ENCODE peak calls at places on chromosomes 6 and 20, in ten cellular contexts. One of them, this sample, is unnamed.
A peak's percentile ranks its signal among the peaks of the same experiment; 100 is the strongest.

GRCh38 chr6:38215651-38216319 is 396.3 kb downstream of the ZFAND3 start:
- DNase-seq in heart right ventricle: no peak
- DNase-seq in A549: no peak
- DNase-seq in neural progenitor cell: no peak
- DNase-seq in mammary epithelial cell: no peak
- DNase-seq in cardiac muscle cell: no peak
- DNase-seq in astrocyte: no peak
- DNase-seq in left ventricle myocardium inferior: no peak
- DNase-seq in endodermal cell: no peak
- DNase-seq in CD8-positive, alpha-beta T cell: no peak
- DNase-seq in this sample: no peak

GRCh38 chr6:138538390-138539031 is 39.2 kb upstream of the NHSL1 start:
- DNase-seq in heart right ventricle: peak; percentile 44
- DNase-seq in A549: no peak
- DNase-seq in neural progenitor cell: no peak
- DNase-seq in mammary epithelial cell: no peak
- DNase-seq in cardiac muscle cell: peak; percentile 64
- DNase-seq in astrocyte: no peak
- DNase-seq in left ventricle myocardium inferior: peak; percentile 64
- DNase-seq in endodermal cell: no peak
- DNase-seq in CD8-positive, alpha-beta T cell: no peak
- DNase-seq in this sample: no peak

GRCh38 chr6:147459772-147460171 is 48.7 kb upstream of the SAMD5 start:
- DNase-seq in heart right ventricle: no peak
- DNase-seq in A549: no peak
- DNase-seq in neural progenitor cell: no peak
- DNase-seq in mammary epithelial cell: no peak
- DNase-seq in cardiac muscle cell: no peak
- DNase-seq in astrocyte: no peak
- DNase-seq in left ventricle myocardium inferior: no peak
- DNase-seq in endodermal cell: no peak
- DNase-seq in CD8-positive, alpha-beta T cell: no peak
- DNase-seq in this sample: no peak

GRCh38 chr6:5337573-5337972 is 76.3 kb downstream of the FARS2 start:
- DNase-seq in heart right ventricle: no peak
- DNase-seq in A549: no peak
- DNase-seq in neural progenitor cell: no peak
- DNase-seq in mammary epithelial cell: no peak
- DNase-seq in cardiac muscle cell: peak; percentile 76
- DNase-seq in astrocyte: peak; percentile 83
- DNase-seq in left ventricle myocardium inferior: no peak
- DNase-seq in endodermal cell: no peak
- DNase-seq in CD8-positive, alpha-beta T cell: no peak
- DNase-seq in this sample: no peak

GRCh38 chr6:131413191-131413830 is 159.7 kb upstream of the ARG1 start:
- DNase-seq in heart right ventricle: no peak
- DNase-seq in A549: no peak
- DNase-seq in neural progenitor cell: no peak
- DNase-seq in mammary epithelial cell: no peak
- DNase-seq in cardiac muscle cell: no peak
- DNase-seq in astrocyte: no peak
- DNase-seq in left ventricle myocardium inferior: no peak
- DNase-seq in endodermal cell: no peak
- DNase-seq in CD8-positive, alpha-beta T cell: no peak
- DNase-seq in this sample: no peak

GRCh38 chr6:41342241-41342640 is 6.8 kb downstream of the NCR2 start:
- DNase-seq in heart right ventricle: no peak
- DNase-seq in A549: no peak
- DNase-seq in neural progenitor cell: no peak
- DNase-seq in mammary epithelial cell: no peak
- DNase-seq in cardiac muscle cell: no peak
- DNase-seq in astrocyte: no peak
- DNase-seq in left ventricle myocardium inferior: no peak
- DNase-seq in endodermal cell: no peak
- DNase-seq in CD8-positive, alpha-beta T cell: no peak
- DNase-seq in this sample: no peak

GRCh38 chr20:23909390-23909789 is 29.8 kb upstream of the CST5 start:
- DNase-seq in heart right ventricle: no peak
- DNase-seq in A549: no peak
- DNase-seq in neural progenitor cell: no peak
- DNase-seq in mammary epithelial cell: no peak
- DNase-seq in cardiac muscle cell: no peak
- DNase-seq in astrocyte: no peak
- DNase-seq in left ventricle myocardium inferior: no peak
- DNase-seq in endodermal cell: no peak
- DNase-seq in CD8-positive, alpha-beta T cell: no peak
- DNase-seq in this sample: no peak

GRCh38 chr6:148513145-148514071 is 170.8 kb downstream of the SASH1 start:
- DNase-seq in heart right ventricle: peak; percentile 62
- DNase-seq in A549: no peak
- DNase-seq in neural progenitor cell: no peak
- DNase-seq in mammary epithelial cell: no peak
- DNase-seq in cardiac muscle cell: peak; percentile 80
- DNase-seq in astrocyte: no peak
- DNase-seq in left ventricle myocardium inferior: no peak
- DNase-seq in endodermal cell: no peak
- DNase-seq in CD8-positive, alpha-beta T cell: no peak
- DNase-seq in this sample: no peak

GRCh38 chr6:144667517-144667916 is 382.4 kb downstream of the UTRN start:
- DNase-seq in heart right ventricle: no peak
- DNase-seq in A549: no peak
- DNase-seq in neural progenitor cell: no peak
- DNase-seq in mammary epithelial cell: no peak
- DNase-seq in cardiac muscle cell: no peak
- DNase-seq in astrocyte: no peak
- DNase-seq in left ventricle myocardium inferior: no peak
- DNase-seq in endodermal cell: no peak
- DNase-seq in CD8-positive, alpha-beta T cell: no peak
- DNase-seq in this sample: no peak

GRCh38 chr20:51368461-51369211 is 173.9 kb downstream of the NFATC2 start:
- DNase-seq in heart right ventricle: no peak
- DNase-seq in A549: no peak
- DNase-seq in neural progenitor cell: no peak
- DNase-seq in mammary epithelial cell: no peak
- DNase-seq in cardiac muscle cell: no peak
- DNase-seq in astrocyte: peak; percentile 66
- DNase-seq in left ventricle myocardium inferior: no peak
- DNase-seq in endodermal cell: no peak
- DNase-seq in CD8-positive, alpha-beta T cell: no peak
- DNase-seq in this sample: no peak

GRCh38 chr6:137958809-137959565 is 91.9 kb downstream of the TNFAIP3 start:
- DNase-seq in heart right ventricle: no peak
- DNase-seq in A549: no peak
- DNase-seq in neural progenitor cell: no peak
- DNase-seq in mammary epithelial cell: peak; percentile 81
- DNase-seq in cardiac muscle cell: peak; percentile 49
- DNase-seq in astrocyte: no peak
- DNase-seq in left ventricle myocardium inferior: no peak
- DNase-seq in endodermal cell: no peak
- DNase-seq in CD8-positive, alpha-beta T cell: no peak
- DNase-seq in this sample: no peak

GRCh38 chr6:14038636-14039035 is 78.9 kb upstream of the CD83 start:
- DNase-seq in heart right ventricle: no peak
- DNase-seq in A549: no peak
- DNase-seq in neural progenitor cell: no peak
- DNase-seq in mammary epithelial cell: no peak
- DNase-seq in cardiac muscle cell: no peak
- DNase-seq in astrocyte: peak; percentile 85
- DNase-seq in left ventricle myocardium inferior: no peak
- DNase-seq in endodermal cell: no peak
- DNase-seq in CD8-positive, alpha-beta T cell: no peak
- DNase-seq in this sample: no peak

GRCh38 chr6:31897612-31898199 is at the start of gene EHMT2:
- DNase-seq in heart right ventricle: peak; percentile 85
- DNase-seq in A549: peak; percentile 61
- DNase-seq in neural progenitor cell: peak; percentile 96
- DNase-seq in mammary epithelial cell: peak; percentile 80
- DNase-seq in cardiac muscle cell: peak; percentile 83
- DNase-seq in astrocyte: peak; percentile 48
- DNase-seq in left ventricle myocardium inferior: peak; percentile 84
- DNase-seq in endodermal cell: peak; percentile 94
- DNase-seq in CD8-positive, alpha-beta T cell: peak; percentile 86
- DNase-seq in this sample: peak; percentile 85

GRCh38 chr6:168226832-168227434 is 92.6 kb downstream of the DACT2 start:
- DNase-seq in heart right ventricle: no peak
- DNase-seq in A549: no peak
- DNase-seq in neural progenitor cell: no peak
- DNase-seq in mammary epithelial cell: peak; percentile 73
- DNase-seq in cardiac muscle cell: peak; percentile 27
- DNase-seq in astrocyte: no peak
- DNase-seq in left ventricle myocardium inferior: no peak
- DNase-seq in endodermal cell: peak; percentile 50
- DNase-seq in CD8-positive, alpha-beta T cell: no peak
- DNase-seq in this sample: no peak

GRCh38 chr6:30914854-30915590 is 984 bp downstream of the VARS2 start:
- DNase-seq in heart right ventricle: peak; percentile 12
- DNase-seq in A549: no peak
- DNase-seq in neural progenitor cell: no peak
- DNase-seq in mammary epithelial cell: no peak
- DNase-seq in cardiac muscle cell: no peak
- DNase-seq in astrocyte: no peak
- DNase-seq in left ventricle myocardium inferior: no peak
- DNase-seq in endodermal cell: no peak
- DNase-seq in CD8-positive, alpha-beta T cell: no peak
- DNase-seq in this sample: no peak

GRCh38 chr20:3980260-3981131 is 34.9 kb downstream of the RNF24 start:
- DNase-seq in heart right ventricle: no peak
- DNase-seq in A549: peak; percentile 59
- DNase-seq in neural progenitor cell: no peak
- DNase-seq in mammary epithelial cell: peak; percentile 54
- DNase-seq in cardiac muscle cell: peak; percentile 68
- DNase-seq in astrocyte: peak; percentile 47
- DNase-seq in left ventricle myocardium inferior: peak; percentile 22
- DNase-seq in endodermal cell: no peak
- DNase-seq in CD8-positive, alpha-beta T cell: no peak
- DNase-seq in this sample: no peak

DNA sequence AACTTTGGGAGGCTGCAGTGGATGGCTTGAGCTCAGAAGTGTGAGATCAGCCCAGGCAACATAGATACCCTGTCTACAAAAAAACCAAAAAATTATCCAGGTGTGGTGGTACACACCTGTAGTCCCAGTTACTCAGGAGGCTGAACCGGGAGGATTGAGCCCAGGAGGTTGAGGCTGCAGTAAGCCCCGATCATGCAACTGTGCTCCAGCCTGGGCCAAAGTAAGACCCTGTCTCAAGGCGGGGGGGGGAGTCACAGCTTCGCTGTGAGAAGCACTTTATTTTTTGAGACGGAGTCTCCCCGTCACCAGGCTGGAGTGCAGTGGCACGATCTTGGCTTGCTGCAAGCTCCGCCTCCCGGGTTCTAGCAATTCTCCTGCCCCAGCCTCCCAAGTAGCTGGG is 54.2 kb downstream of the EZR start:
- DNase-seq in heart right ventricle: no peak
- DNase-seq in A549: no peak
- DNase-seq in neural progenitor cell: no peak
- DNase-seq in mammary epithelial cell: no peak
- DNase-seq in cardiac muscle cell: no peak
- DNase-seq in astrocyte: no peak
- DNase-seq in left ventricle myocardium inferior: no peak
- DNase-seq in endodermal cell: peak; percentile 61
- DNase-seq in CD8-positive, alpha-beta T cell: no peak
- DNase-seq in this sample: no peak
- H3K4me1 ChIP-seq in heart right ventricle: peaks cover 29% of the 10 kb centered on the region
- H3K4me1 ChIP-seq in A549: no peaks in the 10 kb centered on the region
- H3K4me1 ChIP-seq in neural progenitor cell: no peaks in the 10 kb centered on the region
- H3K4me1 ChIP-seq in mammary epithelial cell: no peaks in the 10 kb centered on the region
- H3K4me1 ChIP-seq in cardiac muscle cell: peaks cover 22% of the 10 kb centered on the region
- H3K4me1 ChIP-seq in astrocyte: no peaks in the 10 kb centered on the region
- H3K4me1 ChIP-seq in left ventricle myocardium inferior: peaks cover 42% of the 10 kb centered on the region
- H3K4me1 ChIP-seq in endodermal cell: no peaks in the 10 kb centered on the region
- H3K4me1 ChIP-seq in CD8-positive, alpha-beta T cell: no peaks in the 10 kb centered on the region
- H3K4me1 ChIP-seq in this sample: no peaks in the 10 kb centered on the region

DNA sequence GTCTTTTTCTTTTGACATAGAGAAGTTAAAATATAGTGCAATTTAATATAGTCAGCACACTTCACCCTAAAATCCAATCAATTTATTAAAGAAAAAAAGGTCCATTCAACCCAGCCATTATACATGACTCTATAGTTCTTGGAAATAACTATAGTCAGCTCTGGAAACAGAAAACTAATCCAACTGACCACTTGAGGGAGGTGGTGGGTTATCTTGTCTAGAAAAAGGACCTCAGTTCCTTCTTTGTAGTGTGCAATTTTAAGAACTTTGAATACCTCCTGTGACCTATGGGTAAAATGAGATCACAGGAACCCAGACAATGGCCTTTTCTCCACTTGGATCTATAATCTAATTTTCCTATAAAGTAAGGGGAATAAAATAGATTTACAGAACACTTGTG is 163.6 kb upstream of the CENPW start:
- DNase-seq in heart right ventricle: no peak
- DNase-seq in A549: no peak
- DNase-seq in neural progenitor cell: peak; percentile 40
- DNase-seq in mammary epithelial cell: peak; percentile 44
- DNase-seq in cardiac muscle cell: peak; percentile 50
- DNase-seq in astrocyte: no peak
- DNase-seq in left ventricle myocardium inferior: no peak
- DNase-seq in endodermal cell: no peak
- DNase-seq in CD8-positive, alpha-beta T cell: no peak
- DNase-seq in this sample: no peak
- TF ChIP-seq CTCF in heart right ventricle: peak; percentile 12
- TF ChIP-seq CTCF in A549: peak; percentile 44
- TF ChIP-seq CTCF in neural progenitor cell: peak; percentile 64
- TF ChIP-seq CTCF in mammary epithelial cell: peak; percentile 55
- TF ChIP-seq CTCF in cardiac muscle cell: peak; percentile 42
- TF ChIP-seq CTCF in astrocyte: peak; percentile 22
- TF ChIP-seq CTCF in left ventricle myocardium inferior: no peak
- TF ChIP-seq CTCF in endodermal cell: peak; percentile 67
- TF ChIP-seq CTCF in CD8-positive, alpha-beta T cell: no peak
- TF ChIP-seq CTCF in this sample: no peak

GRCh38 chr20:63953764-63954429 is 2.3 kb downstream of the UCKL1 start:
- DNase-seq in heart right ventricle: no peak
- DNase-seq in A549: no peak
- DNase-seq in neural progenitor cell: no peak
- DNase-seq in mammary epithelial cell: no peak
- DNase-seq in cardiac muscle cell: no peak
- DNase-seq in astrocyte: no peak
- DNase-seq in left ventricle myocardium inferior: no peak
- DNase-seq in endodermal cell: no peak
- DNase-seq in CD8-positive, alpha-beta T cell: no peak
- DNase-seq in this sample: no peak
- H3K4me1 ChIP-seq in heart right ventricle: peaks cover 81% of the 10 kb centered on the region
- H3K4me1 ChIP-seq in A549: peaks cover 49% of the 10 kb centered on the region
- H3K4me1 ChIP-seq in neural progenitor cell: peaks cover 30% of the 10 kb centered on the region
- H3K4me1 ChIP-seq in mammary epithelial cell: peaks cover 56% of the 10 kb centered on the region
- H3K4me1 ChIP-seq in cardiac muscle cell: peaks cover 42% of the 10 kb centered on the region
- H3K4me1 ChIP-seq in astrocyte: peaks cover 27% of the 10 kb centered on the region
- H3K4me1 ChIP-seq in left ventricle myocardium inferior: peaks cover 88% of the 10 kb centered on the region
- H3K4me1 ChIP-seq in endodermal cell: peaks cover 14% of the 10 kb centered on the region
- H3K4me1 ChIP-seq in CD8-positive, alpha-beta T cell: peaks cover 40% of the 10 kb centered on the region
- H3K4me1 ChIP-seq in this sample: peaks cover 48% of the 10 kb centered on the region

DNA sequence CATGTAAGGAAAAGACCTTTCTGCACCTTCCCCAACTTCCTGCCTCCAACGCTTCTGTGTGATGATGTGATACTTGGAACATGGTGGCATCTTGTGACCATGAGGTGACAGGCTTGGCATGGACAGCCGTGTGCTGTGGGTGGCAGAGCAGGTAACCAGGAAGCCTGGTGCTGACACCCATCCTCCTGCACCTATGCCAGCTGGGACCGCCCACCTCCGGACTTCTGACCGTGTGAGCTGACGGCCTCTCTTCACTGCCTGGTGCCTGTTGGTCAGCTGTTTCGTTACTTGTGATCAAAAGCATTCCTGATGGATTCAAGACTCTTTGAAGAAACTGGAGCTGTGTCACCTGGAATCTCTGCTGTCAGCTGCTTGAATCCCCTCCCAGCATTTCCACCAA is 70.3 kb downstream of the TMEM242 start:
- DNase-seq in heart right ventricle: no peak
- DNase-seq in A549: no peak
- DNase-seq in neural progenitor cell: no peak
- DNase-seq in mammary epithelial cell: no peak
- DNase-seq in cardiac muscle cell: no peak
- DNase-seq in astrocyte: no peak
- DNase-seq in left ventricle myocardium inferior: peak; percentile 42
- DNase-seq in endodermal cell: no peak
- DNase-seq in CD8-positive, alpha-beta T cell: no peak
- DNase-seq in this sample: no peak
- TF ChIP-seq CTCF in heart right ventricle: no peak
- TF ChIP-seq CTCF in A549: no peak
- TF ChIP-seq CTCF in neural progenitor cell: no peak
- TF ChIP-seq CTCF in mammary epithelial cell: no peak
- TF ChIP-seq CTCF in cardiac muscle cell: no peak
- TF ChIP-seq CTCF in astrocyte: no peak
- TF ChIP-seq CTCF in left ventricle myocardium inferior: no peak
- TF ChIP-seq CTCF in endodermal cell: no peak
- TF ChIP-seq CTCF in CD8-positive, alpha-beta T cell: no peak
- TF ChIP-seq CTCF in this sample: no peak

This sample was measured in lung.